ENCODE peak calls at places on chromosome 10, in ten cellular contexts. C, H, L, W, V, F, D, A, S and K are unnamed samples.

GRCh38 chr10:95133016-95133752 is 60.9 kb upstream of the ACSM6 start:
- DNase-seq in C (peak; percentile 7), H (peak; percentile 90), L (peak; percentile 79), W (peak; percentile 84), V (peak; percentile 88), F (peak; percentile 82), D (peak; percentile 58), A (peak; percentile 19), S (peak; percentile 73), K (peak; percentile 46)

GRCh38 chr10:31083765-31084184 is 52.1 kb upstream of the ZNF438 start:
- DNase-seq in C (no peak), H (peak; percentile 80), L (peak; percentile 32), W (peak; percentile 44), V (peak; percentile 58), F (peak; percentile 73), D (peak; percentile 36), A (no peak), S (peak; percentile 39), K (no peak)

GRCh38 chr10:29611796-29612381 is 22.9 kb downstream of the SVIL start:
- DNase-seq in C (no peak), H (no peak), L (no peak), W (no peak), V (no peak), F (no peak), D (no peak), A (no peak), S (no peak), K (no peak)

GRCh38 chr10:22927661-22928403 is at the start of gene ARMC3:
- DNase-seq in C (peak; percentile 19), H (peak; percentile 76), L (peak; percentile 38), W (peak; percentile 95), V (peak; percentile 92), F (peak; percentile 37), D (peak; percentile 56), A (no peak), S (no peak), K (no peak)

GRCh38 chr10:107653832-107654287 is 489.4 kb upstream of the SORCS1 start:
- DNase-seq in C (peak; percentile 31), H (peak; percentile 5), L (peak; percentile 17), W (no peak), V (no peak), F (peak; percentile 59), D (peak; percentile 24), A (peak; percentile 3), S (peak; percentile 5), K (peak; percentile 27)

GRCh38 chr10:132516771-132517725 is 20.5 kb upstream of the INPP5A start:
- DNase-seq in C (peak; percentile 88), H (no peak), L (peak; percentile 80), W (peak; percentile 55), V (peak; percentile 75), F (peak; percentile 64), D (peak; percentile 95), A (peak; percentile 81), S (peak; percentile 96), K (peak; percentile 96)

GRCh38 chr10:45640941-45641340 is 31.6 kb downstream of the ZFAND4 start:
- DNase-seq in C (no peak), H (no peak), L (no peak), W (no peak), V (no peak), F (no peak), D (no peak), A (no peak), S (no peak), K (no peak)

GRCh38 chr10:78473016-78473415 is 439.4 kb downstream of the RPS24 start:
- DNase-seq in C (no peak), H (no peak), L (no peak), W (no peak), V (peak; percentile 39), F (no peak), D (no peak), A (no peak), S (no peak), K (no peak)

GRCh38 chr10:16819436-16819835 is 2.2 kb upstream of the RSU1 start:
- DNase-seq in C (no peak), H (no peak), L (no peak), W (no peak), V (no peak), F (no peak), D (no peak), A (no peak), S (no peak), K (no peak)

GRCh38 chr10:71723301-71723700 is 3.7 kb upstream of the C10orf105 start:
- DNase-seq in C (no peak), H (no peak), L (no peak), W (no peak), V (no peak), F (no peak), D (no peak), A (no peak), S (no peak), K (no peak)

GRCh38 chr10:78416031-78416800 is 382.6 kb downstream of the RPS24 start:
- DNase-seq in C (peak; percentile 21), H (no peak), L (no peak), W (no peak), V (no peak), F (peak; percentile 13), D (peak; percentile 47), A (peak; percentile 60), S (peak; percentile 73), K (no peak)

GRCh38 chr10:32929634-32930033 is 28.4 kb downstream of the ITGB1 start:
- DNase-seq in C (no peak), H (no peak), L (no peak), W (no peak), V (no peak), F (no peak), D (no peak), A (no peak), S (no peak), K (no peak)

GRCh38 chr10:2278391-2278790 is 541.1 kb upstream of the ADARB2 start:
- DNase-seq in C (no peak), H (no peak), L (no peak), W (no peak), V (no peak), F (no peak), D (no peak), A (no peak), S (no peak), K (no peak)

GRCh38 chr10:116602648-116603400 is 12.1 kb downstream of the PNLIPRP1 start:
- DNase-seq in C (no peak), H (no peak), L (no peak), W (no peak), V (no peak), F (no peak), D (no peak), A (no peak), S (no peak), K (no peak)

GRCh38 chr10:113052076-113052830 is 102.2 kb downstream of the TCF7L2 start:
- DNase-seq in C (no peak), H (no peak), L (no peak), W (no peak), V (no peak), F (no peak), D (no peak), A (no peak), S (no peak), K (no peak)
- TF ChIP-seq CTCF in C (peak; percentile 14), H (no peak), L (no peak), W (no peak), V (no peak), F (no peak), D (peak; percentile 39), A (no peak), S (peak; percentile 13), K (peak; percentile 9)

GRCh38 chr10:106555599-106555998 is 608.9 kb downstream of the SORCS1 start:
- DNase-seq in C (no peak), H (no peak), L (no peak), W (no peak), V (peak; percentile 16), F (no peak), D (no peak), A (no peak), S (peak; percentile 8), K (no peak)
- TF ChIP-seq CTCF in C (no peak), H (no peak), L (no peak), W (no peak), V (no peak), F (no peak), D (peak; percentile 14), A (no peak), S (no peak), K (no peak)

DNA sequence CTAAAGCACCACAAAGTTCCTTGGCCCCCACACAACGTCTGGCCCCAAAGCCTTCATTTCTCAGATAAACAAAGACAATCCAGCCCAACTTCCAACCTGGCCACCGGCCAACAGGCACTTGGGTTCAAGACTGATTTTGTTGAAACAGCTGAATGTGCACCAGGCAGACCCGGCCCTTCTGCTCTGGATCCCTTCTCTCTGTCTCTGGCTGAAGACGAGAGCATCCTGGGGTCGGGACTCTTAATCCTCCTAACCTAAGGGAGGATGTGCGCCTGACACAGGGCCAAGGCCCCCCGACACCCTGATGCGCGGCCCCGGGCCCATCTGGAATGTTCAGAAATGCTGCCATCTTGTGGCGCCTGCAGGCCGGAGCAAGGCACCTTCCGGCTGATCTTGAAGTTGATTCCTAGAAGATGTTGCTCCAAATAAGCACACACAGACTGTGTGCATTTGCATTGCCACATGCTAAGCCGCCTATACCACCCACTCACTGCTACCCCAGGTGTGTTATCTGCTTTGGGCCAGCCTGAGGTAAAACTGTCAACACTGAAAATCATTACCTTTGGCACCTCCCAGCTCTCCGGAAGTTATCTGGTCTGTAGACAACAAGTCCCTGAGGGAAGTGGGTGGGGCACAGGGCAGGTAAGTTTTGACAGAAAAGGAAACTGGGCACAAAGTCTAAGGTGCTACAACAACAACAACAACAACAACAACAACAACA is 98.4 kb upstream of the HABP2 start:
- DNase-seq in C (no peak), H (peak; percentile 45), L (peak; percentile 46), W (peak; percentile 59), V (peak; percentile 84), F (peak; percentile 37), D (peak; percentile 35), A (no peak), S (peak; percentile 12), K (no peak)
- TF ChIP-seq CTCF in C (peak; percentile 85), H (peak; percentile 59), L (peak; percentile 62), W (peak; percentile 70), V (peak; percentile 54), F (peak; percentile 71), D (peak; percentile 80), A (peak; percentile 79), S (peak; percentile 52), K (peak; percentile 81)

DNA sequence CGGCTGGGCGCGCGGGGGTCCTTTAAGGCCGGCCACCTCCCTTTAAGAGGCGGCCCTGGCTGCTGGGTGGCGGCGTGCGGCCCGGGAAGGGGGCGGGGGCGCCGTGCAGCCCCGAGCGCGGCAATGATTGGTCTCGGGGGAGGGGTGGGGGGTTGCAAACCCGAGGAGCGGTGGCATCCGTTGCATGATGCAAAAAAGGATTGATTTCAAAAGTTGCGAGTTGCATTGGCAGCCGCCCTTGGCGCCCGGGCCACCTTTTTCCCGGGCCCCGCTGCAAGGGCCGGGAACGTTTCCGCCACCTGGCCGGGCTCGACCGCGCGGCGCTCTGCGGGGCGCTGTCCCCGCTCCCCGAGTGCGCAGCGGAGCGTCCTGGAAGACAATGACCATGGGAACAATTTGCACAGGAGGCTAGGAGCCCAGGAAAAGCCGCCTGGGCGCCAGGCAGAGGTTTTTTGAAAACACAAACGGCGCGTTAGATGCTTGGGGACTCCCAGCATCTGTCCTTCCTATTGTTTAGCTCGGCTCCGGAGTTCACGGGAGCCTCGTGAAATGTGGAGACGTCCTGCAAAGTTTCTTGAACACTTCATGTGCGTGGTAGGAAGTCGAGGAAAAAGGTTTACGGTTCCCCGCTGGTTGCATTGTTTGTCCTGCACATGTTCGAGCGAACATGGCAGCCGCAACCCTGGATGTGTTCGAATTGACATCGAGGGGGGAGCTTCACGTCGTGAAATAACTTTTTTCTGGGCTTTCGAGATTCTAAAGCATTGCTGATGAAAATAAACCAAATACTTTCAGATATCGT is at the start of gene SEPHS1:
- DNase-seq in C (no peak), H (peak; percentile 87), L (peak; percentile 78), W (peak; percentile 64), V (peak; percentile 81), F (peak; percentile 76), D (peak; percentile 79), A (no peak), S (peak; percentile 53), K (peak; percentile 50)
- TF ChIP-seq CTCF in C (no peak), H (no peak), L (no peak), W (no peak), V (no peak), F (no peak), D (no peak), A (no peak), S (no peak), K (no peak)